ENCODE peak calls at places on chromosome 5, in six cellular contexts. One of them, this sample, is unnamed.

GRCh38 chr5:125006011-125006685 is 259.7 kb upstream of the ZNF608 start:
- DNase-seq in endothelial cell: no peak
- DNase-seq in RWPE1: no peak
- DNase-seq in progenitor cell of endocrine pancreas: no peak
- DNase-seq in mesothelial cell of epicardium: no peak
- DNase-seq in foreskin fibroblast: no peak
- DNase-seq in this sample: peak; percentile 16

GRCh38 chr5:139461176-139461575 is 1.4 kb downstream of the ECSCR start:
- DNase-seq in endothelial cell: no peak
- DNase-seq in RWPE1: no peak
- DNase-seq in progenitor cell of endocrine pancreas: no peak
- DNase-seq in mesothelial cell of epicardium: no peak
- DNase-seq in foreskin fibroblast: no peak
- DNase-seq in this sample: no peak

GRCh38 chr5:115258001-115258400 is 4.7 kb downstream of the PGGT1B start:
- DNase-seq in endothelial cell: no peak
- DNase-seq in RWPE1: no peak
- DNase-seq in progenitor cell of endocrine pancreas: no peak
- DNase-seq in mesothelial cell of epicardium: no peak
- DNase-seq in foreskin fibroblast: no peak
- DNase-seq in this sample: no peak

GRCh38 chr5:146919304-146919703 is 40.7 kb upstream of the PPP2R2B start:
- DNase-seq in endothelial cell: peak; percentile 8
- DNase-seq in RWPE1: no peak
- DNase-seq in progenitor cell of endocrine pancreas: no peak
- DNase-seq in mesothelial cell of epicardium: no peak
- DNase-seq in foreskin fibroblast: no peak
- DNase-seq in this sample: peak; percentile 20

GRCh38 chr5:60207031-60207430 is 313.5 kb upstream of the PDE4D start:
- DNase-seq in endothelial cell: no peak
- DNase-seq in RWPE1: no peak
- DNase-seq in progenitor cell of endocrine pancreas: no peak
- DNase-seq in mesothelial cell of epicardium: no peak
- DNase-seq in foreskin fibroblast: no peak
- DNase-seq in this sample: no peak

GRCh38 chr5:74054139-74054538 is 428.1 kb downstream of the ARHGEF28 start:
- DNase-seq in endothelial cell: no peak
- DNase-seq in RWPE1: no peak
- DNase-seq in progenitor cell of endocrine pancreas: no peak
- DNase-seq in mesothelial cell of epicardium: no peak
- DNase-seq in foreskin fibroblast: no peak
- DNase-seq in this sample: no peak

GRCh38 chr5:144177548-144177947 is 6.9 kb downstream of the KCTD16 start:
- DNase-seq in endothelial cell: no peak
- DNase-seq in RWPE1: no peak
- DNase-seq in progenitor cell of endocrine pancreas: no peak
- DNase-seq in mesothelial cell of epicardium: no peak
- DNase-seq in foreskin fibroblast: peak; percentile 19
- DNase-seq in this sample: no peak

GRCh38 chr5:139708877-139709586 is 60.9 kb downstream of the CXXC5 start:
- DNase-seq in endothelial cell: peak; percentile 44
- DNase-seq in RWPE1: no peak
- DNase-seq in progenitor cell of endocrine pancreas: no peak
- DNase-seq in mesothelial cell of epicardium: no peak
- DNase-seq in foreskin fibroblast: peak; percentile 79
- DNase-seq in this sample: peak; percentile 63

GRCh38 chr5:81971086-81971693 is 633 bp upstream of the ATG10 start:
- DNase-seq in endothelial cell: peak; percentile 6
- DNase-seq in RWPE1: peak; percentile 28
- DNase-seq in progenitor cell of endocrine pancreas: no peak
- DNase-seq in mesothelial cell of epicardium: no peak
- DNase-seq in foreskin fibroblast: no peak
- DNase-seq in this sample: no peak

GRCh38 chr5:149294872-149295829 is 23.5 kb downstream of the AFAP1L1 start:
- DNase-seq in endothelial cell: no peak
- DNase-seq in RWPE1: no peak
- DNase-seq in progenitor cell of endocrine pancreas: no peak
- DNase-seq in mesothelial cell of epicardium: no peak
- DNase-seq in foreskin fibroblast: no peak
- DNase-seq in this sample: no peak

GRCh38 chr5:97162045-97162444 is 19.6 kb upstream of the LIX1 start:
- DNase-seq in endothelial cell: peak; percentile 74
- DNase-seq in RWPE1: peak; percentile 66
- DNase-seq in progenitor cell of endocrine pancreas: peak; percentile 54
- DNase-seq in mesothelial cell of epicardium: no peak
- DNase-seq in foreskin fibroblast: peak; percentile 47
- DNase-seq in this sample: peak; percentile 79

GRCh38 chr5:150295172-150295611 is 5.6 kb upstream of the CAMK2A start:
- DNase-seq in endothelial cell: no peak
- DNase-seq in RWPE1: peak; percentile 91
- DNase-seq in progenitor cell of endocrine pancreas: no peak
- DNase-seq in mesothelial cell of epicardium: no peak
- DNase-seq in foreskin fibroblast: peak; percentile 61
- DNase-seq in this sample: no peak

GRCh38 chr5:149869266-149869875 is 75.2 kb downstream of the PDE6A start:
- DNase-seq in endothelial cell: no peak
- DNase-seq in RWPE1: no peak
- DNase-seq in progenitor cell of endocrine pancreas: no peak
- DNase-seq in mesothelial cell of epicardium: no peak
- DNase-seq in foreskin fibroblast: no peak
- DNase-seq in this sample: no peak

GRCh38 chr5:79346420-79346824 is 110.5 kb downstream of the JMY start:
- DNase-seq in endothelial cell: no peak
- DNase-seq in RWPE1: peak; percentile 77
- DNase-seq in progenitor cell of endocrine pancreas: no peak
- DNase-seq in mesothelial cell of epicardium: no peak
- DNase-seq in foreskin fibroblast: peak; percentile 43
- DNase-seq in this sample: no peak

GRCh38 chr5:153517105-153517700 is 26.7 kb downstream of the GRIA1 start:
- DNase-seq in endothelial cell: no peak
- DNase-seq in RWPE1: no peak
- DNase-seq in progenitor cell of endocrine pancreas: no peak
- DNase-seq in mesothelial cell of epicardium: no peak
- DNase-seq in foreskin fibroblast: no peak
- DNase-seq in this sample: no peak

GRCh38 chr5:180644825-180645608 is 4.4 kb downstream of the FLT4 start:
- DNase-seq in endothelial cell: peak; percentile 74
- DNase-seq in RWPE1: no peak
- DNase-seq in progenitor cell of endocrine pancreas: no peak
- DNase-seq in mesothelial cell of epicardium: no peak
- DNase-seq in foreskin fibroblast: no peak
- DNase-seq in this sample: no peak

GRCh38 chr5:27947088-27947487 is 908.7 kb upstream of the CDH9 start:
- DNase-seq in endothelial cell: no peak
- DNase-seq in RWPE1: no peak
- DNase-seq in progenitor cell of endocrine pancreas: no peak
- DNase-seq in mesothelial cell of epicardium: no peak
- DNase-seq in foreskin fibroblast: no peak
- DNase-seq in this sample: no peak

GRCh38 chr5:133814152-133814551 is 154.3 kb downstream of the C5orf15 start:
- DNase-seq in endothelial cell: no peak
- DNase-seq in RWPE1: peak; percentile 22
- DNase-seq in progenitor cell of endocrine pancreas: no peak
- DNase-seq in mesothelial cell of epicardium: no peak
- DNase-seq in foreskin fibroblast: no peak
- DNase-seq in this sample: no peak

GRCh38 chr5:102910240-102911226 is 155.4 kb downstream of the PAM start:
- DNase-seq in endothelial cell: no peak
- DNase-seq in RWPE1: peak; percentile 86
- DNase-seq in progenitor cell of endocrine pancreas: no peak
- DNase-seq in mesothelial cell of epicardium: no peak
- DNase-seq in foreskin fibroblast: peak; percentile 40
- DNase-seq in this sample: no peak

GRCh38 chr5:1316588-1316902 is 21.7 kb upstream of the TERT start:
- DNase-seq in endothelial cell: no peak
- DNase-seq in RWPE1: no peak
- DNase-seq in progenitor cell of endocrine pancreas: no peak
- DNase-seq in mesothelial cell of epicardium: no peak
- DNase-seq in foreskin fibroblast: no peak
- DNase-seq in this sample: no peak

GRCh38 chr5:34001231-34001935 is 6.5 kb downstream of the AMACR start:
- DNase-seq in endothelial cell: no peak
- DNase-seq in RWPE1: no peak
- DNase-seq in progenitor cell of endocrine pancreas: peak; percentile 16
- DNase-seq in mesothelial cell of epicardium: no peak
- DNase-seq in foreskin fibroblast: no peak
- DNase-seq in this sample: no peak

GRCh38 chr5:66744040-66744439 is 147.8 kb downstream of the MAST4 start:
- DNase-seq in endothelial cell: no peak
- DNase-seq in RWPE1: peak; percentile 18
- DNase-seq in progenitor cell of endocrine pancreas: no peak
- DNase-seq in mesothelial cell of epicardium: no peak
- DNase-seq in foreskin fibroblast: no peak
- DNase-seq in this sample: no peak

DNA sequence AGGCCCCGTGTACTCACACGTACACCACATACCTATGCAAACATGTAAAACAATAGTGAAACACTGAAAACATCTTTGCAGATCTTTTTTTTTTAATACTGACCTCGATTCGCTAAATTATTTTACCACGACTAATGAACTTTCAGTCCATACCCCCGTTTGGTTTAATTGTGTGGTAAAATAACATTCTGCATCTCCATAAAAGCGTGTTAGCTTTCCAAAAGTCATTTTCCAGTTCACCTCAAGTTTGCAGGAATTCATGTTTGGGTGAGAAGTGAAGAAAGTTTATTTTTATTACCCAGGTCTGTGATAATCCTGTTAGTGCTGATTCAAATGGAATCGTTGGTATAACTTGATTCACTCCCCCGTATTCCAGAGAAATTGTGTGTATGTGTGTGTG is 652 bp downstream of the ARSK start:
- DNase-seq in endothelial cell: no peak
- DNase-seq in RWPE1: no peak
- DNase-seq in progenitor cell of endocrine pancreas: no peak
- DNase-seq in mesothelial cell of epicardium: no peak
- DNase-seq in foreskin fibroblast: no peak
- DNase-seq in this sample: no peak
- TF ChIP-seq CTCF in endothelial cell: no peak
- TF ChIP-seq CTCF in RWPE1: no peak
- TF ChIP-seq CTCF in progenitor cell of endocrine pancreas: no peak
- TF ChIP-seq CTCF in mesothelial cell of epicardium: no peak
- TF ChIP-seq CTCF in foreskin fibroblast: no peak
- TF ChIP-seq CTCF in this sample: no peak

DNA sequence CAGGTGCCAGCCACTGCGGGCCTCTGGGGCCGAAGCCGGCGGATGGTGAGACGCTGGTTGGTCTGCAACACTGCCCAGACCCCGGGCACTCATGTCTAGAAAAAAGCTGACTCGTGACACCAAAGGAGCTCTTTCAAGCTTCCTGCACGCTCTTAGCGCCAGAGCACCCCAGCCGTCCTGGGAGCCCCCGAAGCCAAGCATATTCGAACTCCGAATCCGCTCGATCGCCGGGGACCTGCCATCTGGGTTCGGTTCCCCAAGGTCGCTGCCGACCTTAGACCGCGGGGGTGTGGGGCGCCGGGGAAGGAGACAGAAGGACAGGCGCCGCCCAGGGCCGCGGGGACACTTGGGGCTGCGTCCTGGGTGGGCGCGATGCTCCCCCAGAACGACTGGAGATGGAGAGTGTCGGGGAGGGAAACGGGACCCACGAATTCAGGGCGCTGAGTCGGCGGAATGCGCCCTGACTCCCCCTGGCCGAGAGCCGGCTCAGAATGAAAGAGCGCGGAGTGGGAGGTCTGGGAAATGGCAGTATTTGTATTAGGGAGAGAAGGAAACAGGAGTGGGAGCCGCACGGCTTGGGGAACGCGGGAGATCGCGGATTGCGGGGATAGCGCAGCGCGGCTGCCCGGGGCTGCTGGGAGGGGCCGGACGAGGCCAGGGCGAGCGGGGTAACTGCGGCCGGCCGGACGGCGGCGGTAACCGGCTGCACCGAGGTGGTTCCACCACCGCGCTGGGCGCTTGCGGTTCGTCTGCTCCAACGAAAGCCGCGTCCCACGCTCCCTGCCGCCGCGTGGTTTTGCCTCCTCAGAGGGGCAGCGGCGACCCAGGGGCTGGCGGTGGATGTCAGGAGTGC is 20.1 kb upstream of the MARCHF6 start:
- DNase-seq in endothelial cell: peak; percentile 57
- DNase-seq in RWPE1: no peak
- DNase-seq in progenitor cell of endocrine pancreas: peak; percentile 18
- DNase-seq in mesothelial cell of epicardium: no peak
- DNase-seq in foreskin fibroblast: no peak
- DNase-seq in this sample: peak; percentile 29
- TF ChIP-seq CTCF in endothelial cell: no peak
- TF ChIP-seq CTCF in RWPE1: no peak
- TF ChIP-seq CTCF in progenitor cell of endocrine pancreas: peak; percentile 34
- TF ChIP-seq CTCF in mesothelial cell of epicardium: no peak
- TF ChIP-seq CTCF in foreskin fibroblast: no peak
- TF ChIP-seq CTCF in this sample: peak; percentile 44

DNA sequence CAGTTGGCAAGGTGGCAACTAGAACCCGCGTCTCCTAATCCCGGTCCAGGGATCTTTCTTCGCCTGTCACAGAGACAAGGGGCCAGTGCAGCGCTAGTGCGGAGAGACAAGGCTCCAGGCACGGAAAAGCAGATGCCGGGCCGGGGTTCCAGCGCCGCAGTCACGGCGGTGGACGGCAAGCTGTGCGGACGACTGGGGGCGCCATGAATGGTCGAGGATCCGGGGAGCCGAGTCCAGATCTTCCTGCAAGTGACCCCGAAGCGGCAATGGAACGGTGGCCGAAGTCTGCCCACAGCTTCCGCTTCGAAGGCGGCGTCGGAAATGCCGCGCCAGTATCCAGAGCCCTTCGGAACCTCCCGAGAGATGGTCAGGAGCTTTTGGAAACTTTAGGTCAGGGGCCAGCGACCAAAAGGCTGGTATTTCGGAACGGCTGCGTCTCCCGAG is 625 bp upstream of the FAF2 start:
- DNase-seq in endothelial cell: no peak
- DNase-seq in RWPE1: peak; percentile 53
- DNase-seq in progenitor cell of endocrine pancreas: peak; percentile 48
- DNase-seq in mesothelial cell of epicardium: no peak
- DNase-seq in foreskin fibroblast: no peak
- DNase-seq in this sample: no peak
- TF ChIP-seq CTCF in endothelial cell: no peak
- TF ChIP-seq CTCF in RWPE1: no peak
- TF ChIP-seq CTCF in progenitor cell of endocrine pancreas: no peak
- TF ChIP-seq CTCF in mesothelial cell of epicardium: no peak
- TF ChIP-seq CTCF in foreskin fibroblast: no peak
- TF ChIP-seq CTCF in this sample: no peak

GRCh38 chr5:141913560-141913959 is 10.1 kb upstream of the DELE1 start:
- DNase-seq in endothelial cell: no peak
- DNase-seq in RWPE1: no peak
- DNase-seq in progenitor cell of endocrine pancreas: no peak
- DNase-seq in mesothelial cell of epicardium: no peak
- DNase-seq in foreskin fibroblast: no peak
- DNase-seq in this sample: no peak

GRCh38 chr5:141915881-141916336 is 7.8 kb upstream of the DELE1 start:
- DNase-seq in endothelial cell: no peak
- DNase-seq in RWPE1: peak; percentile 60
- DNase-seq in progenitor cell of endocrine pancreas: no peak
- DNase-seq in mesothelial cell of epicardium: no peak
- DNase-seq in foreskin fibroblast: no peak
- DNase-seq in this sample: no peak

GRCh38 chr5:141914154-141914743 is 9.4 kb upstream of the DELE1 start:
- DNase-seq in endothelial cell: peak; percentile 59
- DNase-seq in RWPE1: no peak
- DNase-seq in progenitor cell of endocrine pancreas: peak; percentile 41
- DNase-seq in mesothelial cell of epicardium: no peak
- DNase-seq in foreskin fibroblast: no peak
- DNase-seq in this sample: peak; percentile 59

GRCh38 chr5:141916522-141916921 is 7.1 kb upstream of the DELE1 start:
- DNase-seq in endothelial cell: no peak
- DNase-seq in RWPE1: no peak
- DNase-seq in progenitor cell of endocrine pancreas: no peak
- DNase-seq in mesothelial cell of epicardium: no peak
- DNase-seq in foreskin fibroblast: no peak
- DNase-seq in this sample: no peak

GRCh38 chr5:141914797-141915196 is 8.9 kb upstream of the DELE1 start:
- DNase-seq in endothelial cell: no peak
- DNase-seq in RWPE1: no peak
- DNase-seq in progenitor cell of endocrine pancreas: no peak
- DNase-seq in mesothelial cell of epicardium: no peak
- DNase-seq in foreskin fibroblast: no peak
- DNase-seq in this sample: no peak
- TF ChIP-seq CTCF in endothelial cell: no peak
- TF ChIP-seq CTCF in RWPE1: no peak
- TF ChIP-seq CTCF in progenitor cell of endocrine pancreas: no peak
- TF ChIP-seq CTCF in mesothelial cell of epicardium: no peak
- TF ChIP-seq CTCF in foreskin fibroblast: no peak
- TF ChIP-seq CTCF in this sample: no peak